ENCODE peak calls at places on chromosomes 13 and 19, in eight cellular contexts. One of them, this sample, is unnamed.

GRCh38 chr13:80340643-80341097 is 256 bp downstream of the SPRY2 start:
- DNase-seq in kidney glomerular epithelial cell: no peak
- DNase-seq in CMK: peak
- DNase-seq in AG04450: no peak
- DNase-seq in M059J: peak
- DNase-seq in nephron progenitor cell: no peak
- DNase-seq in left ventricle myocardium inferior: no peak
- DNase-seq in stimulated activated CD4-positive, alpha-beta T cell treated with anti-CD3 and anti-CD28 coated beads, Interleukin-12 subunit alpha, Interleukin-12 subunit beta, amount 100 ng/mL, for 24 hours: no peak
- DNase-seq in this sample: no peak

GRCh38 chr13:46675016-46675415 is 121.9 kb downstream of the ESD start:
- DNase-seq in AG04450: no peak
- DNase-seq in CMK: no peak
- DNase-seq in nephron progenitor cell: no peak
- DNase-seq in left ventricle myocardium inferior: no peak
- DNase-seq in M059J: no peak
- DNase-seq in kidney glomerular epithelial cell: no peak
- DNase-seq in stimulated activated CD4-positive, alpha-beta T cell treated with anti-CD3 and anti-CD28 coated beads, Interleukin-12 subunit alpha, Interleukin-12 subunit beta, amount 100 ng/mL, for 24 hours: no peak
- DNase-seq in this sample: no peak

GRCh38 chr19:55285225-55285890 is 1.6 kb downstream of the BRSK1 start:
- DNase-seq in stimulated activated CD4-positive, alpha-beta T cell treated with anti-CD3 and anti-CD28 coated beads, Interleukin-12 subunit alpha, Interleukin-12 subunit beta, amount 100 ng/mL, for 24 hours: no peak
- DNase-seq in CMK: no peak
- DNase-seq in nephron progenitor cell: no peak
- DNase-seq in left ventricle myocardium inferior: no peak
- DNase-seq in AG04450: no peak
- DNase-seq in M059J: no peak
- DNase-seq in kidney glomerular epithelial cell: no peak
- DNase-seq in this sample: no peak

GRCh38 chr19:35592226-35592625 is 6.3 kb downstream of the PMIS2 start:
- DNase-seq in AG04450: peak
- DNase-seq in kidney glomerular epithelial cell: peak
- DNase-seq in left ventricle myocardium inferior: no peak
- DNase-seq in nephron progenitor cell: peak
- DNase-seq in M059J: peak
- DNase-seq in stimulated activated CD4-positive, alpha-beta T cell treated with anti-CD3 and anti-CD28 coated beads, Interleukin-12 subunit alpha, Interleukin-12 subunit beta, amount 100 ng/mL, for 24 hours: no peak
- DNase-seq in CMK: no peak
- DNase-seq in this sample: peak

GRCh38 chr13:94664889-94665288 is 47.5 kb downstream of the SOX21 start:
- DNase-seq in AG04450: no peak
- DNase-seq in M059J: no peak
- DNase-seq in left ventricle myocardium inferior: no peak
- DNase-seq in CMK: no peak
- DNase-seq in stimulated activated CD4-positive, alpha-beta T cell treated with anti-CD3 and anti-CD28 coated beads, Interleukin-12 subunit alpha, Interleukin-12 subunit beta, amount 100 ng/mL, for 24 hours: no peak
- DNase-seq in kidney glomerular epithelial cell: no peak
- DNase-seq in nephron progenitor cell: no peak
- DNase-seq in this sample: peak

GRCh38 chr13:34349091-34349722 is 531.3 kb downstream of the RFC3 start:
- DNase-seq in nephron progenitor cell: no peak
- DNase-seq in M059J: peak
- DNase-seq in CMK: no peak
- DNase-seq in kidney glomerular epithelial cell: peak
- DNase-seq in left ventricle myocardium inferior: peak
- DNase-seq in AG04450: peak
- DNase-seq in stimulated activated CD4-positive, alpha-beta T cell treated with anti-CD3 and anti-CD28 coated beads, Interleukin-12 subunit alpha, Interleukin-12 subunit beta, amount 100 ng/mL, for 24 hours: no peak
- DNase-seq in this sample: no peak

GRCh38 chr13:50617134-50617721 is 226.3 kb downstream of the DLEU7 start:
- DNase-seq in nephron progenitor cell: no peak
- DNase-seq in kidney glomerular epithelial cell: peak
- DNase-seq in left ventricle myocardium inferior: no peak
- DNase-seq in AG04450: no peak
- DNase-seq in M059J: peak
- DNase-seq in stimulated activated CD4-positive, alpha-beta T cell treated with anti-CD3 and anti-CD28 coated beads, Interleukin-12 subunit alpha, Interleukin-12 subunit beta, amount 100 ng/mL, for 24 hours: no peak
- DNase-seq in CMK: no peak
- DNase-seq in this sample: no peak

GRCh38 chr19:7216373-7216902 is 77.8 kb downstream of the INSR start:
- DNase-seq in nephron progenitor cell: no peak
- DNase-seq in AG04450: no peak
- DNase-seq in M059J: no peak
- DNase-seq in left ventricle myocardium inferior: no peak
- DNase-seq in CMK: no peak
- DNase-seq in stimulated activated CD4-positive, alpha-beta T cell treated with anti-CD3 and anti-CD28 coated beads, Interleukin-12 subunit alpha, Interleukin-12 subunit beta, amount 100 ng/mL, for 24 hours: no peak
- DNase-seq in kidney glomerular epithelial cell: no peak
- DNase-seq in this sample: no peak

GRCh38 chr13:89372193-89372592 is 1701.0 kb downstream of the SLITRK5 start:
- DNase-seq in AG04450: no peak
- DNase-seq in stimulated activated CD4-positive, alpha-beta T cell treated with anti-CD3 and anti-CD28 coated beads, Interleukin-12 subunit alpha, Interleukin-12 subunit beta, amount 100 ng/mL, for 24 hours: no peak
- DNase-seq in kidney glomerular epithelial cell: no peak
- DNase-seq in M059J: no peak
- DNase-seq in left ventricle myocardium inferior: no peak
- DNase-seq in CMK: no peak
- DNase-seq in nephron progenitor cell: no peak
- DNase-seq in this sample: no peak

GRCh38 chr19:19775891-19776205 is 42.9 kb upstream of the ZNF14 start:
- DNase-seq in nephron progenitor cell: no peak
- DNase-seq in AG04450: no peak
- DNase-seq in stimulated activated CD4-positive, alpha-beta T cell treated with anti-CD3 and anti-CD28 coated beads, Interleukin-12 subunit alpha, Interleukin-12 subunit beta, amount 100 ng/mL, for 24 hours: no peak
- DNase-seq in left ventricle myocardium inferior: no peak
- DNase-seq in CMK: no peak
- DNase-seq in kidney glomerular epithelial cell: no peak
- DNase-seq in M059J: no peak
- DNase-seq in this sample: no peak

GRCh38 chr19:7734220-7735203 is 2.6 kb upstream of the CLEC4G start:
- DNase-seq in stimulated activated CD4-positive, alpha-beta T cell treated with anti-CD3 and anti-CD28 coated beads, Interleukin-12 subunit alpha, Interleukin-12 subunit beta, amount 100 ng/mL, for 24 hours: no peak
- DNase-seq in nephron progenitor cell: no peak
- DNase-seq in kidney glomerular epithelial cell: no peak
- DNase-seq in AG04450: no peak
- DNase-seq in CMK: no peak
- DNase-seq in M059J: no peak
- DNase-seq in left ventricle myocardium inferior: no peak
- DNase-seq in this sample: no peak